ENCODE peak calls at places on chromosomes 16 and 17, in nine cellular contexts. L, D, F, Q, G, E, Y, N and O are unnamed samples.

GRCh38 chr17:81037026-81037782 is 2.3 kb downstream of the BAIAP2 start:
- DNase-seq in L (no peak), D (no peak), F (no peak), Q (no peak), G (no peak), E (no peak), Y (no peak), N (no peak), O (no peak)

GRCh38 chr17:8785547-8786412 is 13.4 kb downstream of the MFSD6L start:
- DNase-seq in L (peak; percentile 47), D (peak; percentile 48), F (peak; percentile 55), Q (peak; percentile 67), G (peak; percentile 79), E (peak; percentile 77), Y (peak; percentile 97), N (peak; percentile 69), O (no peak)

GRCh38 chr17:41008811-41009210 is at the start of gene KRTAP3-1:
- DNase-seq in L (no peak), D (no peak), F (no peak), Q (no peak), G (no peak), E (peak; percentile 92), Y (no peak), N (no peak), O (no peak)

GRCh38 chr16:69820926-69821541 is 58.9 kb downstream of the WWP2 start:
- DNase-seq in L (no peak), D (no peak), F (no peak), Q (no peak), G (no peak), E (no peak), Y (no peak), N (no peak), O (no peak)

GRCh38 chr17:49486012-49486641 is 9.0 kb upstream of the NGFR start:
- DNase-seq in L (no peak), D (no peak), F (peak; percentile 76), Q (no peak), G (peak; percentile 27), E (no peak), Y (peak; percentile 87), N (no peak), O (peak; percentile 87)

GRCh38 chr16:27597361-27597760 is 47.4 kb downstream of the KATNIP start:
- DNase-seq in L (no peak), D (no peak), F (no peak), Q (no peak), G (no peak), E (no peak), Y (no peak), N (no peak), O (no peak)

GRCh38 chr17:50129303-50129945 is 536 bp downstream of the SAMD14 start:
- DNase-seq in L (peak; percentile 55), D (peak; percentile 45), F (no peak), Q (peak; percentile 33), G (no peak), E (no peak), Y (no peak), N (no peak), O (no peak)

GRCh38 chr17:75783069-75783783 is 1.4 kb upstream of the UNK start:
- DNase-seq in L (no peak), D (no peak), F (no peak), Q (no peak), G (no peak), E (peak; percentile 45), Y (no peak), N (peak; percentile 38), O (no peak)

GRCh38 chr17:66691644-66692500 is 143.0 kb upstream of the CACNG5 start:
- DNase-seq in L (no peak), D (no peak), F (no peak), Q (no peak), G (no peak), E (no peak), Y (no peak), N (peak; percentile 61), O (no peak)

GRCh38 chr17:45147102-45147580 is 1.1 kb upstream of the HEXIM1 start:
- DNase-seq in L (peak; percentile 63), D (no peak), F (no peak), Q (no peak), G (no peak), E (peak; percentile 76), Y (no peak), N (no peak), O (no peak)

GRCh38 chr17:73625975-73626706 is 18.1 kb downstream of the SDK2 start:
- DNase-seq in L (no peak), D (no peak), F (no peak), Q (no peak), G (no peak), E (no peak), Y (no peak), N (no peak), O (no peak)

GRCh38 chr17:77681820-77682219 is 276.7 kb upstream of the TNRC6C start:
- DNase-seq in L (no peak), D (no peak), F (no peak), Q (no peak), G (peak; percentile 67), E (no peak), Y (no peak), N (no peak), O (no peak)

GRCh38 chr16:82888616-82889015 is 261.8 kb downstream of the CDH13 start:
- DNase-seq in L (no peak), D (no peak), F (no peak), Q (no peak), G (no peak), E (peak; percentile 1), Y (no peak), N (no peak), O (no peak)

GRCh38 chr16:69706256-69706974 is 19.9 kb downstream of the NQO1 start:
- DNase-seq in L (no peak), D (no peak), F (no peak), Q (no peak), G (no peak), E (no peak), Y (no peak), N (no peak), O (no peak)

GRCh38 chr16:87607871-87608270 is 5.6 kb downstream of the JPH3 start:
- DNase-seq in L (no peak), D (no peak), F (no peak), Q (no peak), G (no peak), E (no peak), Y (no peak), N (no peak), O (no peak)

GRCh38 chr16:67006930-67007658 is 18.7 kb downstream of the CES4A start:
- DNase-seq in L (no peak), D (no peak), F (no peak), Q (no peak), G (no peak), E (no peak), Y (no peak), N (no peak), O (no peak)

GRCh38 chr16:46975165-46975564 is 1.7 kb upstream of the DNAJA2 start:
- DNase-seq in L (no peak), D (no peak), F (no peak), Q (no peak), G (no peak), E (no peak), Y (no peak), N (no peak), O (no peak)

GRCh38 chr16:6636457-6636856 is 696.2 kb upstream of the RBFOX1 start:
- DNase-seq in L (no peak), D (no peak), F (no peak), Q (no peak), G (no peak), E (no peak), Y (no peak), N (no peak), O (no peak)

GRCh38 chr17:78781339-78782304 is at the start of gene CYTH1:
- DNase-seq in L (peak; percentile 34), D (no peak), F (no peak), Q (peak; percentile 47), G (peak; percentile 50), E (no peak), Y (peak; percentile 59), N (no peak), O (no peak)

GRCh38 chr17:77473615-77474226 is 333.0 kb downstream of the SEC14L1 start:
- DNase-seq in L (no peak), D (no peak), F (no peak), Q (no peak), G (no peak), E (no peak), Y (no peak), N (no peak), O (no peak)

GRCh38 chr17:2400474-2400866 is 390 bp downstream of the MNT start:
- DNase-seq in L (peak; percentile 51), D (peak; percentile 48), F (no peak), Q (peak; percentile 63), G (peak; percentile 56), E (peak; percentile 17), Y (peak; percentile 69), N (peak; percentile 58), O (no peak)

GRCh38 chr17:1673041-1673790 is 11.5 kb downstream of the PRPF8 start:
- DNase-seq in L (peak; percentile 12), D (peak; percentile 26), F (no peak), Q (peak; percentile 26), G (no peak), E (no peak), Y (no peak), N (no peak), O (no peak)

GRCh38 chr16:16092925-16093624 is 130.2 kb downstream of the ABCC6 start:
- DNase-seq in L (no peak), D (no peak), F (no peak), Q (no peak), G (no peak), E (peak; percentile 78), Y (no peak), N (no peak), O (no peak)

GRCh38 chr17:6589266-6589946 is 33.1 kb upstream of the PITPNM3 start:
- DNase-seq in L (no peak), D (no peak), F (no peak), Q (no peak), G (no peak), E (no peak), Y (no peak), N (no peak), O (no peak)

GRCh38 chr16:68902376-68903345 is 59.3 kb downstream of the TANGO6 start:
- DNase-seq in L (no peak), D (no peak), F (peak; percentile 67), Q (no peak), G (no peak), E (peak; percentile 65), Y (peak; percentile 54), N (peak; percentile 80), O (peak; percentile 55)

GRCh38 chr16:24737391-24737871 is 8.0 kb downstream of the TNRC6A start:
- DNase-seq in L (no peak), D (no peak), F (no peak), Q (no peak), G (no peak), E (no peak), Y (no peak), N (no peak), O (no peak)